ENCODE peak calls at places on chromosomes 12 and 14, in ten cellular contexts. J, A, D, O, I, R, N, B, M and W are unnamed samples.

GRCh38 chr14:55327179-55327578 is 56.0 kb downstream of the FBXO34 start:
- DNase-seq in J (no peak), A (no peak), D (no peak), O (peak; percentile 27), I (peak; percentile 50), R (no peak), N (no peak), B (no peak), M (no peak), W (no peak)

GRCh38 chr14:92902726-92903125 is 20.2 kb upstream of the CHGA start:
- DNase-seq in J (no peak), A (no peak), D (no peak), O (no peak), I (no peak), R (no peak), N (no peak), B (no peak), M (no peak), W (no peak)

GRCh38 chr12:7155471-7156034 is 25.4 kb downstream of the CLSTN3 start:
- DNase-seq in J (no peak), A (no peak), D (no peak), O (no peak), I (no peak), R (no peak), N (no peak), B (no peak), M (no peak), W (no peak)

GRCh38 chr14:35898217-35898775 is 72.2 kb downstream of the BRMS1L start:
- DNase-seq in J (no peak), A (no peak), D (no peak), O (no peak), I (no peak), R (no peak), N (peak; percentile 44), B (no peak), M (no peak), W (no peak)

GRCh38 chr14:53715390-53715730 is 241.3 kb downstream of the BMP4 start:
- DNase-seq in J (no peak), A (peak; percentile 77), D (no peak), O (no peak), I (no peak), R (no peak), N (no peak), B (no peak), M (no peak), W (no peak)

GRCh38 chr12:15996254-15996653 is 85.1 kb downstream of the DERA start:
- DNase-seq in J (peak; percentile 32), A (no peak), D (no peak), O (peak; percentile 20), I (no peak), R (no peak), N (no peak), B (no peak), M (no peak), W (no peak)

GRCh38 chr14:83556746-83557460 is 1973.0 kb upstream of the FLRT2 start:
- DNase-seq in J (no peak), A (no peak), D (no peak), O (no peak), I (no peak), R (no peak), N (no peak), B (no peak), M (no peak), W (no peak)

GRCh38 chr12:70070494-70071007 is 172.7 kb upstream of the CNOT2 start:
- DNase-seq in J (no peak), A (no peak), D (no peak), O (no peak), I (no peak), R (no peak), N (no peak), B (no peak), M (no peak), W (no peak)

GRCh38 chr12:26979733-26980132 is 34.5 kb downstream of the TM7SF3 start:
- DNase-seq in J (no peak), A (no peak), D (no peak), O (no peak), I (no peak), R (no peak), N (no peak), B (no peak), M (no peak), W (no peak)

GRCh38 chr14:75548544-75548943 is 26.3 kb downstream of the BATF start:
- DNase-seq in J (no peak), A (no peak), D (no peak), O (no peak), I (no peak), R (no peak), N (no peak), B (no peak), M (no peak), W (no peak)